ENCODE peak calls at places on chromosomes 12 and 14, in nine cellular contexts. O, Y, Q, M, R, D, U, B and P are unnamed samples. For H3K36me3, the result is how much of the 10 kb centered on the place peaks cover.

GRCh38 chr14:35289623-35290022 is 2.6 kb upstream of the PSMA6 start:
- DNase-seq in Y (no peak), D (no peak), M (no peak), Q (no peak), O (no peak), R (no peak), U (no peak), B (no peak), P (no peak)

GRCh38 chr14:85564841-85565527 is 35.0 kb downstream of the FLRT2 start:
- DNase-seq in R (no peak), Q (no peak), M (no peak), O (no peak), B (no peak), Y (no peak), D (no peak), U (no peak), P (no peak)

GRCh38 chr14:23351681-23352505 is 794 bp downstream of the SLC22A17 start:
- DNase-seq in D (no peak), B (no peak), M (no peak), Q (no peak), R (no peak), U (no peak), Y (no peak), O (no peak), P (peak)

GRCh38 chr12:10716704-10717315 is 6.3 kb downstream of the YBX3 start:
- DNase-seq in B (peak), Y (peak), Q (no peak), D (peak), O (peak), R (no peak), U (peak), M (peak), P (peak)

GRCh38 chr12:129887047-129887568 is 16.7 kb downstream of the TMEM132D start:
- DNase-seq in Y (no peak), D (no peak), R (no peak), M (peak), Q (no peak), B (no peak), U (no peak), O (no peak), P (no peak)

GRCh38 chr14:69247691-69248440 is 12.1 kb upstream of the GALNT16 start:
- DNase-seq in U (no peak), R (no peak), O (no peak), B (no peak), M (no peak), Y (no peak), D (no peak), Q (no peak), P (peak)

GRCh38 chr14:105150368-105151111 is 18.0 kb downstream of the JAG2 start:
- DNase-seq in Q (no peak), B (no peak), R (no peak), M (no peak), Y (no peak), U (peak), O (no peak), D (no peak), P (no peak)

GRCh38 chr12:129532707-129533499 is 370.9 kb downstream of the TMEM132D start:
- DNase-seq in U (no peak), M (no peak), B (no peak), Q (no peak), Y (no peak), D (no peak), R (no peak), O (no peak), P (no peak)

GRCh38 chr12:562634-563033 is 100.6 kb downstream of the NINJ2 start:
- DNase-seq in D (no peak), Y (no peak), B (no peak), M (no peak), Q (no peak), O (no peak), U (no peak), R (no peak), P (no peak)

GRCh38 chr12:28021704-28022103 is 49.2 kb upstream of the PTHLH start:
- DNase-seq in U (no peak), Y (no peak), R (no peak), B (peak), D (no peak), O (no peak), M (no peak), Q (no peak), P (no peak)

GRCh38 chr12:38744056-38744455 is 161.3 kb downstream of the CPNE8 start:
- DNase-seq in U (no peak), Q (no peak), D (no peak), Y (no peak), O (no peak), M (no peak), R (no peak), B (no peak), P (no peak)

GRCh38 chr12:1357711-1358110 is 236.7 kb downstream of the FBXL14 start:
- DNase-seq in M (no peak), U (no peak), D (no peak), R (no peak), Y (no peak), O (no peak), B (no peak), Q (no peak), P (no peak)

GRCh38 chr14:75273272-75274044 is 5.2 kb upstream of the FOS start:
- DNase-seq in M (no peak), Y (no peak), O (no peak), U (no peak), D (no peak), B (peak), Q (no peak), R (no peak), P (peak)

GRCh38 chr14:31530136-31530535 is 31.1 kb upstream of the NUBPL start:
- DNase-seq in Y (no peak), D (no peak), O (no peak), M (no peak), U (no peak), B (no peak), Q (no peak), R (no peak), P (no peak)

GRCh38 chr14:53450871-53451270 is 297.7 kb upstream of the DDHD1 start:
- DNase-seq in R (no peak), U (no peak), M (no peak), B (peak), O (peak), Y (no peak), Q (no peak), D (no peak), P (no peak)

GRCh38 chr12:104524026-104524425 is 67.3 kb downstream of the CHST11 start:
- DNase-seq in B (no peak), R (no peak), M (no peak), Q (no peak), D (no peak), O (no peak), Y (no peak), U (no peak), P (no peak)

GRCh38 chr14:57699947-57700346 is 165.9 kb downstream of the SLC35F4 start:
- DNase-seq in Y (no peak), U (no peak), Q (no peak), D (no peak), B (no peak), R (no peak), O (no peak), M (no peak), P (no peak)

GRCh38 chr12:10170199-10170598 is 1.7 kb downstream of the OLR1 start:
- DNase-seq in B (peak), Y (no peak), D (no peak), R (no peak), O (no peak), M (no peak), Q (no peak), U (no peak), P (no peak)

GRCh38 chr14:93915800-93916199 is 11.3 kb upstream of the FAM181A start:
- DNase-seq in O (no peak), M (no peak), D (no peak), Y (no peak), U (no peak), Q (no peak), R (no peak), B (no peak), P (no peak)

GRCh38 chr14:101114726-101115481 is 211.4 kb upstream of the RTL1 start:
- DNase-seq in B (no peak), O (peak), M (peak), Q (no peak), Y (no peak), U (peak), D (no peak), R (no peak), P (no peak)

GRCh38 chr14:74190910-74191575 is 48.2 kb upstream of the VSX2 start:
- DNase-seq in B (no peak), U (no peak), M (no peak), D (no peak), Q (no peak), Y (no peak), O (no peak), R (no peak), P (no peak)

GRCh38 chr14:100473249-100473648 is 114.0 kb downstream of the BEGAIN start:
- DNase-seq in R (no peak), B (no peak), O (no peak), U (no peak), Y (no peak), Q (no peak), M (no peak), D (no peak), P (no peak)

GRCh38 chr12:38930994-38931393 is 25.6 kb upstream of the CPNE8 start:
- DNase-seq in M (no peak), U (no peak), R (no peak), Q (no peak), O (no peak), D (no peak), B (peak), Y (no peak), P (no peak)

GRCh38 chr14:55138091-55138490 is 9.0 kb downstream of the LGALS3 start:
- DNase-seq in U (no peak), R (no peak), D (no peak), Q (no peak), Y (no peak), M (no peak), B (no peak), O (no peak), P (no peak)

GRCh38 chr12:62653740-62654139 is 187.1 kb downstream of the MON2 start:
- DNase-seq in D (no peak), R (no peak), Q (peak), M (no peak), O (no peak), U (no peak), Y (no peak), B (no peak), P (no peak)

GRCh38 chr14:78164226-78164853 is 5.8 kb upstream of the NRXN3 start:
- DNase-seq in R (no peak), M (peak), U (no peak), D (no peak), B (no peak), O (peak), Q (peak), Y (peak), P (no peak)

GRCh38 chr12:113665457-113665856 is 193.8 kb upstream of the LHX5 start:
- DNase-seq in R (no peak), D (no peak), Q (no peak), B (no peak), O (no peak), Y (no peak), U (no peak), M (no peak), P (no peak)

GRCh38 chr12:56241424-56242205 is 11.8 kb downstream of the SLC39A5 start:
- DNase-seq in B (no peak), U (no peak), R (no peak), O (no peak), D (no peak), Q (no peak), M (no peak), Y (no peak), P (no peak)

GRCh38 chr12:56242986-56243385 is 13.1 kb downstream of the SLC39A5 start:
- DNase-seq in U (no peak), D (no peak), R (no peak), O (no peak), B (no peak), Y (no peak), Q (no peak), M (no peak), P (no peak)

GRCh38 chr12:56244494-56244893 is 13.7 kb downstream of the ANKRD52 start:
- DNase-seq in O (no peak), R (no peak), U (no peak), Y (no peak), D (no peak), M (no peak), Q (no peak), B (no peak), P (no peak)

GRCh38 chr12:56247923-56248322 is 10.3 kb downstream of the ANKRD52 start:
- DNase-seq in O (no peak), Y (no peak), M (no peak), U (no peak), R (no peak), D (no peak), Q (no peak), B (no peak), P (no peak)

DNA sequence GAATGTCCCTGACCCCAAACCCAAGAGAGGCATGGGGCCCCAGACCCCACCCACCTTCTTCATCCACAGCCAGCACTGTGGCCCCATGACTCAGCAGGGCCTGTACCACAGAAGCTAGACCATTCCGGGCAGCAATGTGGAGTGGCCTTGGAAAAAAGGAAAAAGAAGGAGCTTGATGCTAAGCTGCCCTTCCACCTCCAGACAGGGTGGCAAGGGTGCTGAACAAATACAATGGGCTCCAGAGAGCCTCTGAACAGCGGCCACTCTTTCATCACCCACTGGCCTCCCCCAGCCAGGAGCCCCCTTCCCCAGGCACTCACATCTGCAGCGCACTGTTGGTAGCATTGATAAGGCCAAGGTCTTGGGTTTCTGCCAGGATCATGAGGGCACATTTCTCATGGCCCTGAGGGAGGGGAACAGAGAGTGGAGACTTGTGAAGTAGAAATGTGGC is 13.9 kb downstream of the SLC39A5 start:
- DNase-seq in U (no peak), Q (no peak), D (no peak), R (no peak), Y (no peak), M (no peak), B (no peak), O (peak), P (peak)
- H3K36me3 ChIP-seq in U (under half), Q (under half), D (half or more), R (under half), Y (under half), M (half or more), B (under half), O (half or more), P (under half)

GRCh38 chr12:48923117-48923516 is 2.2 kb downstream of the FKBP11 start:
- DNase-seq in Q (no peak), Y (no peak), B (no peak), D (no peak), O (no peak), U (no peak), R (no peak), M (no peak), P (no peak)

GRCh38 chr12:48924617-48925217 is 575 bp downstream of the FKBP11 start:
- DNase-seq in U (peak), Y (peak), D (no peak), Q (no peak), M (peak), B (peak), O (peak), R (peak), P (peak)

GRCh38 chr12:48929551-48929950 is 4.3 kb upstream of the FKBP11 start:
- DNase-seq in M (no peak), B (no peak), O (no peak), D (no peak), U (no peak), Q (no peak), Y (no peak), R (no peak), P (no peak)

GRCh38 chr12:48927261-48927660 is 2.0 kb upstream of the FKBP11 start:
- DNase-seq in Y (no peak), O (no peak), M (no peak), D (no peak), R (no peak), Q (no peak), B (no peak), U (no peak), P (no peak)

GRCh38 chr12:48925218-48925871 is at the start of gene FKBP11:
- DNase-seq in U (peak), Q (peak), D (no peak), O (peak), B (peak), Y (peak), R (peak), M (peak), P (peak)
- H3K36me3 ChIP-seq in U (under half), Q (under half), D (under half), O (under half), B (under half), Y (under half), R (under half), M (under half), P (under half)

GRCh38 chr12:12473223-12473622 is 89.4 kb downstream of the DUSP16 start:
- DNase-seq in U (no peak), D (no peak), M (no peak), O (no peak), Y (no peak), R (no peak), B (no peak), Q (no peak), P (no peak)

GRCh38 chr12:12476836-12477531 is 85.7 kb downstream of the DUSP16 start:
- DNase-seq in U (no peak), R (no peak), Y (no peak), M (no peak), O (no peak), D (no peak), Q (no peak), B (no peak), P (no peak)

GRCh38 chr12:12474931-12475485 is 87.7 kb downstream of the DUSP16 start:
- DNase-seq in U (no peak), D (no peak), M (no peak), Q (no peak), R (no peak), Y (no peak), O (no peak), B (no peak), P (no peak)

GRCh38 chr12:12477532-12477890 is 85.2 kb downstream of the DUSP16 start:
- DNase-seq in R (no peak), Y (no peak), B (no peak), M (no peak), U (no peak), Q (no peak), D (no peak), O (no peak), P (no peak)

GRCh38 chr12:12474471-12474928 is 88.2 kb downstream of the DUSP16 start:
- DNase-seq in O (no peak), M (no peak), D (no peak), Q (no peak), R (no peak), Y (no peak), U (no peak), B (no peak), P (no peak)
- H3K36me3 ChIP-seq in O (half or more), M (under half), D (under half), Q (under half), R (under half), Y (under half), U (under half), B (under half), P (under half)

DNA sequence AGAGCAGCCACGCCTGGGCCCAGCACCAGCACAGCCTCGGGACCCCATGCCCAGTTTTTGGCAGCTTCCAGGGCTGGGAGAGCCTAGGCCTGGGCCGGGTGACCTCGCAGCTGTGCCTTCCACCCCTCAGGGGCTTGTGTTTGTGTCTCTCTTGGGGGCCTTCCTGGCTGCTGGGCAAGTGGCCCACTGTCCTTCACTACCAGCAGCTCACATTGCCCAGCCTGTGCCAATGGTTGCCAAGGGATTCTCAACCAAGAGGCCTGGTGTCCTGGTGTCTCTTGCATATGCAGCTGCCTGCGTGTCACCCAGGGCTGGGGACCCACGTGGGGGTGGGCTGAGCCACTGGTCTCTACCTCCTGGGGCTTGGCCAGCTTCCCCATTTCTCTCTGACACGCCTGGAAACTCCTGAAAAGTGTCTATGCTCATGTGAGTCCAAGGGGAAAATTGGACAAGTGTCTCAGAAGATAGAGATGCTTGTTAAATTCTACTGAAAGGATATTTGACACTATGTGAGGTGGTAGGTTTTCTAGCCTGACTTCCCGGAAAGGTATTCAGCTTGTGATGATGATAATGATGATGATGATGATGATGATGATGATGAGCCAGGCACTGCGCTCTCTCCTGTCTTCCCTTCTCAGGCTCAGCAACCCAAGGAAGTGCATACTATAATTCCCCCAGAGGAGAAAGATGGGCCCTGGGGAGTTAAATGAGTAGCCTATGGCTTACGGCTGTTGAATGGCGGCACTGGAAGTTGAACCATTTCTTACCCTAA is 48.8 kb upstream of the ESRRB start:
- DNase-seq in Q (no peak), M (no peak), U (no peak), Y (no peak), D (no peak), O (no peak), R (no peak), B (no peak), P (no peak)
- H3K36me3 ChIP-seq in Q (under half), M (under half), U (under half), Y (under half), D (under half), O (under half), R (under half), B (under half), P (under half)

GRCh38 chr12:132075026-132075713 is 68.9 kb downstream of the DDX51 start:
- DNase-seq in D (no peak), R (no peak), Q (no peak), M (no peak), Y (no peak), B (no peak), O (no peak), U (no peak), P (no peak)
- H3K36me3 ChIP-seq in D (under half), R (under half), Q (under half), M (under half), Y (under half), B (under half), O (half or more), U (under half), P (under half)